ENCODE peak calls at places on chromosomes 7 and 10, in five cellular contexts. One of them, this sample, is unnamed.

GRCh38 chr7:130879191-130879590 is 145.2 kb upstream of the KLF14 start:
- DNase-seq in activated naive CD8-positive, alpha-beta T cell treated with anti-CD3 and anti-CD28 coated beads, Interleukin-2, amount 50 U/mL, for 24 hours: no peak
- DNase-seq in HEK293T: no peak
- DNase-seq in amniotic epithelial cell: no peak
- DNase-seq in germinal center: no peak
- DNase-seq in this sample: no peak

GRCh38 chr7:99740573-99741437 is 5.8 kb upstream of the CYP3A7 start:
- DNase-seq in activated naive CD8-positive, alpha-beta T cell treated with anti-CD3 and anti-CD28 coated beads, Interleukin-2, amount 50 U/mL, for 24 hours: no peak
- DNase-seq in HEK293T: no peak
- DNase-seq in amniotic epithelial cell: peak; percentile 93
- DNase-seq in germinal center: no peak
- DNase-seq in this sample: no peak

GRCh38 chr10:15809450-15809849 is 50.9 kb downstream of the MINDY3 start:
- DNase-seq in activated naive CD8-positive, alpha-beta T cell treated with anti-CD3 and anti-CD28 coated beads, Interleukin-2, amount 50 U/mL, for 24 hours: no peak
- DNase-seq in HEK293T: no peak
- DNase-seq in amniotic epithelial cell: no peak
- DNase-seq in germinal center: no peak
- DNase-seq in this sample: no peak

GRCh38 chr7:115585015-115585655 is 445.4 kb downstream of the TFEC start:
- DNase-seq in activated naive CD8-positive, alpha-beta T cell treated with anti-CD3 and anti-CD28 coated beads, Interleukin-2, amount 50 U/mL, for 24 hours: no peak
- DNase-seq in HEK293T: no peak
- DNase-seq in amniotic epithelial cell: peak; percentile 28
- DNase-seq in germinal center: no peak
- DNase-seq in this sample: peak; percentile 26

GRCh38 chr10:110206988-110207804 is at the start of gene MXI1:
- DNase-seq in activated naive CD8-positive, alpha-beta T cell treated with anti-CD3 and anti-CD28 coated beads, Interleukin-2, amount 50 U/mL, for 24 hours: peak; percentile 54
- DNase-seq in HEK293T: peak; percentile 83
- DNase-seq in amniotic epithelial cell: peak; percentile 81
- DNase-seq in germinal center: peak; percentile 49
- DNase-seq in this sample: peak; percentile 85

GRCh38 chr7:129262333-129262732 is 37.5 kb downstream of the AHCYL2 start:
- DNase-seq in activated naive CD8-positive, alpha-beta T cell treated with anti-CD3 and anti-CD28 coated beads, Interleukin-2, amount 50 U/mL, for 24 hours: no peak
- DNase-seq in HEK293T: no peak
- DNase-seq in amniotic epithelial cell: peak; percentile 31
- DNase-seq in germinal center: no peak
- DNase-seq in this sample: no peak

GRCh38 chr7:112420236-112420945 is 29.9 kb upstream of the IFRD1 start:
- DNase-seq in activated naive CD8-positive, alpha-beta T cell treated with anti-CD3 and anti-CD28 coated beads, Interleukin-2, amount 50 U/mL, for 24 hours: no peak
- DNase-seq in HEK293T: no peak
- DNase-seq in amniotic epithelial cell: peak; percentile 31
- DNase-seq in germinal center: no peak
- DNase-seq in this sample: no peak

GRCh38 chr7:128099204-128099671 is 68.0 kb upstream of the LRRC4 start:
- DNase-seq in activated naive CD8-positive, alpha-beta T cell treated with anti-CD3 and anti-CD28 coated beads, Interleukin-2, amount 50 U/mL, for 24 hours: no peak
- DNase-seq in HEK293T: no peak
- DNase-seq in amniotic epithelial cell: peak; percentile 33
- DNase-seq in germinal center: no peak
- DNase-seq in this sample: no peak

GRCh38 chr7:158449266-158449665 is 138.4 kb downstream of the PTPRN2 start:
- DNase-seq in activated naive CD8-positive, alpha-beta T cell treated with anti-CD3 and anti-CD28 coated beads, Interleukin-2, amount 50 U/mL, for 24 hours: no peak
- DNase-seq in HEK293T: no peak
- DNase-seq in amniotic epithelial cell: no peak
- DNase-seq in germinal center: no peak
- DNase-seq in this sample: no peak

GRCh38 chr7:79524048-79524447 is 70.6 kb upstream of the MAGI2 start:
- DNase-seq in activated naive CD8-positive, alpha-beta T cell treated with anti-CD3 and anti-CD28 coated beads, Interleukin-2, amount 50 U/mL, for 24 hours: no peak
- DNase-seq in HEK293T: no peak
- DNase-seq in amniotic epithelial cell: no peak
- DNase-seq in germinal center: no peak
- DNase-seq in this sample: no peak

GRCh38 chr10:5522913-5523560 is 1.7 kb upstream of the CALML3 start:
- DNase-seq in activated naive CD8-positive, alpha-beta T cell treated with anti-CD3 and anti-CD28 coated beads, Interleukin-2, amount 50 U/mL, for 24 hours: no peak
- DNase-seq in HEK293T: no peak
- DNase-seq in amniotic epithelial cell: no peak
- DNase-seq in germinal center: no peak
- DNase-seq in this sample: no peak

GRCh38 chr10:99395750-99396445 is 34.5 kb downstream of the GOT1 start:
- DNase-seq in activated naive CD8-positive, alpha-beta T cell treated with anti-CD3 and anti-CD28 coated beads, Interleukin-2, amount 50 U/mL, for 24 hours: no peak
- DNase-seq in HEK293T: no peak
- DNase-seq in amniotic epithelial cell: peak; percentile 95
- DNase-seq in germinal center: no peak
- DNase-seq in this sample: no peak

GRCh38 chr10:86265236-86265876 is 101.2 kb downstream of the GRID1 start:
- DNase-seq in activated naive CD8-positive, alpha-beta T cell treated with anti-CD3 and anti-CD28 coated beads, Interleukin-2, amount 50 U/mL, for 24 hours: no peak
- DNase-seq in HEK293T: no peak
- DNase-seq in amniotic epithelial cell: no peak
- DNase-seq in germinal center: no peak
- DNase-seq in this sample: no peak

GRCh38 chr10:5894873-5895272 is 4.8 kb downstream of the FBH1 start:
- DNase-seq in activated naive CD8-positive, alpha-beta T cell treated with anti-CD3 and anti-CD28 coated beads, Interleukin-2, amount 50 U/mL, for 24 hours: no peak
- DNase-seq in HEK293T: no peak
- DNase-seq in amniotic epithelial cell: no peak
- DNase-seq in germinal center: no peak
- DNase-seq in this sample: no peak

GRCh38 chr7:91685544-91685943 is 195.0 kb downstream of the MTERF1 start:
- DNase-seq in activated naive CD8-positive, alpha-beta T cell treated with anti-CD3 and anti-CD28 coated beads, Interleukin-2, amount 50 U/mL, for 24 hours: no peak
- DNase-seq in HEK293T: no peak
- DNase-seq in amniotic epithelial cell: peak; percentile 90
- DNase-seq in germinal center: no peak
- DNase-seq in this sample: no peak

GRCh38 chr10:58017719-58018367 is 249.9 kb downstream of the IPMK start:
- DNase-seq in activated naive CD8-positive, alpha-beta T cell treated with anti-CD3 and anti-CD28 coated beads, Interleukin-2, amount 50 U/mL, for 24 hours: no peak
- DNase-seq in HEK293T: no peak
- DNase-seq in amniotic epithelial cell: peak; percentile 93
- DNase-seq in germinal center: no peak
- DNase-seq in this sample: no peak

GRCh38 chr10:98433881-98434732 is 12.6 kb downstream of the HPS1 start:
- DNase-seq in activated naive CD8-positive, alpha-beta T cell treated with anti-CD3 and anti-CD28 coated beads, Interleukin-2, amount 50 U/mL, for 24 hours: no peak
- DNase-seq in HEK293T: no peak
- DNase-seq in amniotic epithelial cell: peak; percentile 27
- DNase-seq in germinal center: no peak
- DNase-seq in this sample: no peak

GRCh38 chr10:77600640-77601039 is 37.0 kb downstream of the KCNMA1 start:
- DNase-seq in activated naive CD8-positive, alpha-beta T cell treated with anti-CD3 and anti-CD28 coated beads, Interleukin-2, amount 50 U/mL, for 24 hours: no peak
- DNase-seq in HEK293T: no peak
- DNase-seq in amniotic epithelial cell: no peak
- DNase-seq in germinal center: no peak
- DNase-seq in this sample: peak; percentile 14

GRCh38 chr10:123912466-123913201 is 21.0 kb upstream of the CPXM2 start:
- DNase-seq in activated naive CD8-positive, alpha-beta T cell treated with anti-CD3 and anti-CD28 coated beads, Interleukin-2, amount 50 U/mL, for 24 hours: no peak
- DNase-seq in HEK293T: no peak
- DNase-seq in amniotic epithelial cell: no peak
- DNase-seq in germinal center: no peak
- DNase-seq in this sample: no peak

GRCh38 chr10:67612156-67612555 is 83.8 kb downstream of the CTNNA3 start:
- DNase-seq in activated naive CD8-positive, alpha-beta T cell treated with anti-CD3 and anti-CD28 coated beads, Interleukin-2, amount 50 U/mL, for 24 hours: no peak
- DNase-seq in HEK293T: no peak
- DNase-seq in amniotic epithelial cell: peak; percentile 86
- DNase-seq in germinal center: no peak
- DNase-seq in this sample: no peak

GRCh38 chr10:86303626-86304025 is 63.0 kb downstream of the GRID1 start:
- DNase-seq in activated naive CD8-positive, alpha-beta T cell treated with anti-CD3 and anti-CD28 coated beads, Interleukin-2, amount 50 U/mL, for 24 hours: no peak
- DNase-seq in HEK293T: no peak
- DNase-seq in amniotic epithelial cell: no peak
- DNase-seq in germinal center: no peak
- DNase-seq in this sample: no peak

GRCh38 chr10:123878666-123879311 is 12.8 kb downstream of the CPXM2 start:
- DNase-seq in activated naive CD8-positive, alpha-beta T cell treated with anti-CD3 and anti-CD28 coated beads, Interleukin-2, amount 50 U/mL, for 24 hours: no peak
- DNase-seq in HEK293T: no peak
- DNase-seq in amniotic epithelial cell: no peak
- DNase-seq in germinal center: no peak
- DNase-seq in this sample: no peak

GRCh38 chr7:68770649-68771048 is 827.6 kb upstream of the AUTS2 start:
- DNase-seq in activated naive CD8-positive, alpha-beta T cell treated with anti-CD3 and anti-CD28 coated beads, Interleukin-2, amount 50 U/mL, for 24 hours: no peak
- DNase-seq in HEK293T: peak; percentile 28
- DNase-seq in amniotic epithelial cell: no peak
- DNase-seq in germinal center: no peak
- DNase-seq in this sample: peak; percentile 71

GRCh38 chr10:54800677-54801480 is at the start of gene PCDH15:
- DNase-seq in activated naive CD8-positive, alpha-beta T cell treated with anti-CD3 and anti-CD28 coated beads, Interleukin-2, amount 50 U/mL, for 24 hours: no peak
- DNase-seq in HEK293T: peak; percentile 51
- DNase-seq in amniotic epithelial cell: no peak
- DNase-seq in germinal center: no peak
- DNase-seq in this sample: peak; percentile 16

GRCh38 chr7:127943541-127944521 is 87.4 kb downstream of the LRRC4 start:
- DNase-seq in activated naive CD8-positive, alpha-beta T cell treated with anti-CD3 and anti-CD28 coated beads, Interleukin-2, amount 50 U/mL, for 24 hours: no peak
- DNase-seq in HEK293T: no peak
- DNase-seq in amniotic epithelial cell: no peak
- DNase-seq in germinal center: no peak
- DNase-seq in this sample: no peak

GRCh38 chr7:103690576-103690975 is 244.6 kb upstream of the SLC26A5 start:
- DNase-seq in activated naive CD8-positive, alpha-beta T cell treated with anti-CD3 and anti-CD28 coated beads, Interleukin-2, amount 50 U/mL, for 24 hours: no peak
- DNase-seq in HEK293T: no peak
- DNase-seq in amniotic epithelial cell: no peak
- DNase-seq in germinal center: no peak
- DNase-seq in this sample: no peak

GRCh38 chr10:50295367-50295766 is 44.1 kb upstream of the ASAH2 start:
- DNase-seq in activated naive CD8-positive, alpha-beta T cell treated with anti-CD3 and anti-CD28 coated beads, Interleukin-2, amount 50 U/mL, for 24 hours: no peak
- DNase-seq in HEK293T: no peak
- DNase-seq in amniotic epithelial cell: no peak
- DNase-seq in germinal center: no peak
- DNase-seq in this sample: no peak

GRCh38 chr7:105885386-105886111 is 9.2 kb upstream of the ATXN7L1 start:
- DNase-seq in activated naive CD8-positive, alpha-beta T cell treated with anti-CD3 and anti-CD28 coated beads, Interleukin-2, amount 50 U/mL, for 24 hours: no peak
- DNase-seq in HEK293T: no peak
- DNase-seq in amniotic epithelial cell: peak; percentile 41
- DNase-seq in germinal center: no peak
- DNase-seq in this sample: no peak

GRCh38 chr7:140972876-140973829 is 41.6 kb downstream of the MRPS33 start:
- DNase-seq in activated naive CD8-positive, alpha-beta T cell treated with anti-CD3 and anti-CD28 coated beads, Interleukin-2, amount 50 U/mL, for 24 hours: no peak
- DNase-seq in HEK293T: no peak
- DNase-seq in amniotic epithelial cell: peak; percentile 8
- DNase-seq in germinal center: no peak
- DNase-seq in this sample: no peak

This sample was measured in kidney.